ENCODE peak calls at places on chromosomes 13 and 19, in five cellular contexts. N is pancreas, X is neural progenitor cell, J is thoracic aorta, B is left ventricle myocardium inferior. T is an unnamed sample.

GRCh38 chr19:7670150-7670784 is 1.4 kb downstream of the RETN start:
- DNase-seq in N (no peak), X (peak), J (no peak), B (no peak), T (no peak)

GRCh38 chr13:46679369-46680180 is 117.4 kb downstream of the ESD start:
- DNase-seq in N (no peak), X (peak), J (no peak), B (no peak), T (peak)

GRCh38 chr19:8641908-8642547 is 11.6 kb downstream of the NFILZ start:
- DNase-seq in N (no peak), X (peak), J (no peak), B (no peak), T (peak)

GRCh38 chr13:97125810-97126738 is 96.1 kb upstream of the MBNL2 start:
- DNase-seq in N (no peak), X (no peak), J (no peak), B (peak), T (no peak)

GRCh38 chr19:49894879-49895565 is 1.7 kb downstream of the IL4I1 start:
- DNase-seq in N (no peak), X (no peak), J (no peak), B (no peak), T (no peak)

GRCh38 chr13:80010286-80010831 is 330.6 kb downstream of the SPRY2 start:
- DNase-seq in N (no peak), X (no peak), J (no peak), B (no peak), T (no peak)

GRCh38 chr13:110916671-110917142 is 1.8 kb upstream of the ANKRD10 start:
- DNase-seq in N (no peak), X (no peak), J (no peak), B (no peak), T (no peak)

GRCh38 chr19:29285878-29286277 is 72.9 kb upstream of the UQCRFS1 start:
- DNase-seq in N (no peak), X (peak), J (no peak), B (no peak), T (no peak)

GRCh38 chr19:41937976-41938375 is 9.7 kb upstream of the ERFL start:
- DNase-seq in N (no peak), X (no peak), J (no peak), B (no peak), T (no peak)
- TF ChIP-seq CTCF in N (no peak), X (peak), J (no peak), B (no peak), T (no peak)

GRCh38 chr13:27775943-27776342 is 16.3 kb upstream of the GSX1 start:
- DNase-seq in N (no peak), X (peak), J (no peak), B (no peak), T (no peak)
- H3K4me3 ChIP-seq in N (no peak), X (peak), J (no peak), B (no peak), T (no peak)

DNA sequence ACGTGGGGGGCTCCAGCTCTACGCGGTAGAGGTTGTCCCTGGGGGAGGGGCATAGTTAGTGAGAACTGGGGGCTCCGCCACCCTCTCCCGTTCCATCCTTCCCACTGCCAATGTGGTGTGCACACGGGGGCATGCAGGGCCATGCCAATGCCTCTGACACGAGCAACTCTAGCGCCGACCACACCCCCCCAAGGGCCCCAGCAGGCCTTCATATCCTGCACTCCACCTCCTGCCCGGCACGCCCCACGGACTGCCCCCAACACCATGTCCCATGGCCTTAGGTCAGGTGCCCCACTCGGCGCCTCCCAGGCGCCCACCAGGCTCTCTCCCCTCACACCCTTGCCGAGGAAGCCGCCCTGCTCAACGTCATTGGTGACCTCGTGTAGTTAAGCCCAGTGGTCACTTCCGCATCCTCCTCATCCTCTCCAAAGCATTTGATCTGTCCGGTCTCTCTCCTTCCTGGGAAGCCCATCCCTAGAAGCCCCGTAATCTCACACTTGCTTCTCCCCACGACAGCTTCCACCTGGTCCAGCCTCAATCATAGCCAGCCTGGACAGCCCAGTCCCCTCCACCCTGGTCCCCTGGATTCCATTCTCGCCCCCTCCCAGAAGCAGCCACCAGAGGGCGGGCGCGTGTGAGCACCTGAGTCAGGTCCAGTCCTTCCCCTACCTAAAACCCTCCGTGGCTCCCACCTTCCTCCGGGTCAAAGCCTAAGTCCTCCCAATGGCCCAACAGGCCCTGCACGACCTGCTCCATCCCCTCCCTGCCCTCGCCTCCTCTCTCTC is 2.1 kb downstream of the SEMA6B start:
- DNase-seq in N (peak), X (no peak), J (no peak), B (no peak), T (no peak)
- TF ChIP-seq CTCF in N (no peak), X (no peak), J (no peak), B (no peak), T (peak)

DNA sequence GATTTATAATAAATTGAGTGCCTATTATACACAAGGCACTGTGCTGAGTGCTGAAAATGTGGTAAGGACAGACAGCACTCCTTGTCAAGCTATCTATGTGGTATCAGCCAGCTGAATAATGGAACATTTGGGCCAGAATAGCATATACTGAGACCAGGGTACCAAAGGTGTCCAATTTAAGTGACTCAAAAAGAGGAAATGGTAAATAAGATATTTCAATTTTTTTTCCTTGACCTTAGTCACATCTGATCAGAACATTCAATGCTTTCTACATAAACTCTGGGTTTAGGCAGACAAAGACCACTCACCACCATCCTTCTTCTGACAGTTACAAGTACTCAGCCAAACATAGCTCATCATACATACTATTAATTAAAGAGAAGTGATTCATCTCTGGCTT is 43.2 kb downstream of the RCBTB2 start:
- DNase-seq in N (no peak), X (no peak), J (no peak), B (no peak), T (no peak)
- H3K4me3 ChIP-seq in N (no peak), X (no peak), J (no peak), B (no peak), T (no peak)

GRCh38 chr19:53308339-53308811 is 25.2 kb upstream of the ZNF845 start:
- DNase-seq in N (no peak), X (peak), J (no peak), B (peak), T (no peak)
- TF ChIP-seq CTCF in N (no peak), X (peak), J (no peak), B (peak), T (peak)

GRCh38 chr19:17718467-17718987 is 753 bp upstream of the MAP1S start:
- DNase-seq in N (no peak), X (peak), J (no peak), B (no peak), T (no peak)
- H3K4me3 ChIP-seq in N (no peak), X (peak), J (peak), B (peak), T (no peak)

GRCh38 chr19:33175886-33176669 is 18.1 kb upstream of the LRP3 start:
- DNase-seq in N (no peak), X (peak), J (no peak), B (no peak), T (no peak)
- TF ChIP-seq CTCF in N (no peak), X (no peak), J (no peak), B (no peak), T (no peak)

DNA sequence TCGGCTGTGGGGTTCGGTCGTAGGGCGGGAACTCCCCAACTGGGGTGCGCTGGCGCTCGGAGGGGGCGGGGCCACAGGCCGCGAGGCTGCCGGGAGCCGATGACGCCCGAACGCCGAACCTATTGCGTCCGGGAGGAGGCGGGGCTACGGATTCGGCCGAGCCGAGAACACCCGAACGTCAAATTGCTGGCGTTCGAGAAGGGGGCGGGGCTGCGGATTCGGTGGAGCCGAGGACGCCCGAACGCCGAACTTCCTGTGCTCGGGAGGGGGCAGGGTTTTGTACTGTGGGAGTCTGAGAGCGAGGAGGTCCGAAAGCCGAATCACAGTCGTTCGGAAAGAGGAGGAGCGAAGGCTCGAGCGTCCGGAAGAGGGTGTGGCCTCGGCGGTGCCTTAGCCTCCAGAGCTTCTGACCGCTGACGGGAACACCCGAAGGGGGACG is 586 bp upstream of the TSEN34 start:
- DNase-seq in N (peak), X (peak), J (peak), B (peak), T (peak)
- H3K4me3 ChIP-seq in N (peak), X (peak), J (peak), B (peak), T (peak)

GRCh38 chr13:85816413-85816812 is 17.2 kb upstream of the SLITRK6 start:
- DNase-seq in N (no peak), X (no peak), J (no peak), B (no peak), T (no peak)
- TF ChIP-seq CTCF in N (no peak), X (peak), J (no peak), B (no peak), T (no peak)